ENCODE peak calls at places on chromosome 9, in six cellular contexts. Y is GM12878, G is K562, P is H1, R is HepG2, U is GM12892. H is an unnamed sample.

GRCh38 chr9:14031015-14031414 is 282.9 kb downstream of the NFIB start:
- DNase-seq in Y (no peak), G (no peak), P (no peak), R (no peak), U (no peak), H (no peak)

GRCh38 chr9:76827286-76828080 is 63.2 kb downstream of the PCA3 start:
- DNase-seq in Y (no peak), G (no peak), U (no peak), R (no peak), P (no peak), H (no peak)

GRCh38 chr9:116100711-116101111 is 52.9 kb upstream of the PAPPA start:
- DNase-seq in U (no peak), R (no peak), Y (no peak), G (no peak), P (no peak), H (no peak)

GRCh38 chr9:129404621-129405020 is 216.3 kb downstream of the C9orf50 start:
- DNase-seq in R (no peak), P (no peak), G (no peak), U (no peak), Y (no peak), H (no peak)

GRCh38 chr9:84300271-84300670 is 40.3 kb downstream of the SLC28A3 start:
- DNase-seq in P (no peak), U (no peak), G (no peak), R (no peak), Y (no peak), H (no peak)

GRCh38 chr9:126788631-126789349 is 16.1 kb upstream of the ZBTB43 start:
- DNase-seq in G (no peak), R (no peak), Y (no peak), U (no peak), P (no peak), H (no peak)

GRCh38 chr9:135983745-135984710 is 22.9 kb upstream of the UBAC1 start:
- DNase-seq in Y (no peak), P (no peak), U (no peak), R (no peak), G (no peak), H (no peak)

GRCh38 chr9:29214162-29214520 is 1640.9 kb upstream of the C9orf72 start:
- DNase-seq in R (no peak), U (no peak), G (no peak), P (no peak), Y (no peak), H (no peak)

GRCh38 chr9:99336531-99336930 is 114.4 kb downstream of the SEC61B start:
- DNase-seq in G (no peak), U (no peak), Y (no peak), P (no peak), R (no peak), H (no peak)

GRCh38 chr9:125888220-125888619 is 141.0 kb downstream of the PBX3 start:
- DNase-seq in P (no peak), R (no peak), U (no peak), Y (no peak), G (no peak), H (no peak)

GRCh38 chr9:120032639-120033038 is 547.3 kb downstream of the CDK5RAP2 start:
- DNase-seq in P (no peak), U (no peak), G (peak), Y (no peak), R (no peak), H (no peak)

GRCh38 chr9:134066546-134066922 is 1.3 kb downstream of the BRD3 start:
- DNase-seq in R (no peak), G (peak), P (no peak), Y (no peak), U (no peak), H (no peak)

GRCh38 chr9:134889386-134890214 is 9.0 kb downstream of the FCN2 start:
- DNase-seq in P (no peak), U (no peak), Y (no peak), G (no peak), R (no peak), H (no peak)

GRCh38 chr9:31272456-31273295 is 1111.8 kb upstream of the ACO1 start:
- DNase-seq in U (no peak), R (no peak), G (no peak), Y (no peak), P (no peak), H (no peak)

GRCh38 chr9:123959787-123960186 is 29.9 kb upstream of the DENND1A start:
- DNase-seq in R (no peak), Y (no peak), G (no peak), U (no peak), P (no peak), H (no peak)

GRCh38 chr9:130207241-130207992 is 35.2 kb downstream of the NCS1 start:
- DNase-seq in Y (no peak), G (no peak), P (no peak), R (no peak), U (no peak), H (no peak)

GRCh38 chr9:28032178-28032532 is 458.9 kb upstream of the C9orf72 start:
- DNase-seq in R (no peak), G (no peak), Y (no peak), U (no peak), P (no peak), H (no peak)

GRCh38 chr9:14652729-14653377 is 40.4 kb downstream of the ZDHHC21 start:
- DNase-seq in Y (no peak), U (no peak), R (peak), G (peak), P (no peak), H (no peak)

GRCh38 chr9:136769710-136770191 is 5.4 kb upstream of the LCN15 start:
- DNase-seq in P (no peak), Y (no peak), G (peak), R (no peak), U (no peak), H (peak)

GRCh38 chr9:88812938-88813670 is 178.2 kb upstream of the S1PR3 start:
- DNase-seq in Y (no peak), G (no peak), R (no peak), U (no peak), P (no peak), H (no peak)

GRCh38 chr9:135098400-135099105 is 11.1 kb downstream of the OLFM1 start:
- DNase-seq in Y (no peak), R (no peak), G (peak), U (no peak), P (peak), H (no peak)

GRCh38 chr9:9942764-9943424 is 669.9 kb downstream of the PTPRD start:
- DNase-seq in R (peak), P (peak), G (peak), Y (peak), U (no peak), H (peak)

GRCh38 chr9:131728546-131728910 is 11.3 kb downstream of the RAPGEF1 start:
- DNase-seq in P (no peak), G (no peak), U (no peak), Y (no peak), R (no peak), H (no peak)

GRCh38 chr9:99866398-99866797 is 40.1 kb upstream of the STX17 start:
- DNase-seq in G (no peak), Y (no peak), P (no peak), U (no peak), R (no peak), H (no peak)

GRCh38 chr9:92535940-92536850 is at the start of gene ECM2:
- DNase-seq in U (no peak), G (no peak), P (no peak), R (no peak), Y (no peak), H (no peak)

GRCh38 chr9:136925414-136926153 is 19.0 kb downstream of the FBXW5 start:
- DNase-seq in R (no peak), G (no peak), U (no peak), P (no peak), Y (no peak), H (no peak)

GRCh38 chr9:124292696-124293593 is 35.2 kb downstream of the NEK6 start:
- DNase-seq in R (no peak), G (no peak), P (no peak), Y (no peak), U (no peak), H (no peak)

GRCh38 chr9:84846501-84847323 is 177.2 kb downstream of the NTRK2 start:
- DNase-seq in R (no peak), U (no peak), P (no peak), Y (no peak), G (no peak), H (no peak)

GRCh38 chr9:134458111-134458845 is 132.0 kb downstream of the RXRA start:
- DNase-seq in P (no peak), G (no peak), Y (no peak), R (no peak), U (no peak), H (no peak)

GRCh38 chr9:81689343-81690175 is at the start of gene TLE1:
- DNase-seq in G (no peak), U (peak), R (peak), Y (peak), P (peak), H (peak)
- TF ChIP-seq POLR2A in G (no peak), U (no peak), R (peak), Y (no peak), P (peak), H (no peak)

DNA sequence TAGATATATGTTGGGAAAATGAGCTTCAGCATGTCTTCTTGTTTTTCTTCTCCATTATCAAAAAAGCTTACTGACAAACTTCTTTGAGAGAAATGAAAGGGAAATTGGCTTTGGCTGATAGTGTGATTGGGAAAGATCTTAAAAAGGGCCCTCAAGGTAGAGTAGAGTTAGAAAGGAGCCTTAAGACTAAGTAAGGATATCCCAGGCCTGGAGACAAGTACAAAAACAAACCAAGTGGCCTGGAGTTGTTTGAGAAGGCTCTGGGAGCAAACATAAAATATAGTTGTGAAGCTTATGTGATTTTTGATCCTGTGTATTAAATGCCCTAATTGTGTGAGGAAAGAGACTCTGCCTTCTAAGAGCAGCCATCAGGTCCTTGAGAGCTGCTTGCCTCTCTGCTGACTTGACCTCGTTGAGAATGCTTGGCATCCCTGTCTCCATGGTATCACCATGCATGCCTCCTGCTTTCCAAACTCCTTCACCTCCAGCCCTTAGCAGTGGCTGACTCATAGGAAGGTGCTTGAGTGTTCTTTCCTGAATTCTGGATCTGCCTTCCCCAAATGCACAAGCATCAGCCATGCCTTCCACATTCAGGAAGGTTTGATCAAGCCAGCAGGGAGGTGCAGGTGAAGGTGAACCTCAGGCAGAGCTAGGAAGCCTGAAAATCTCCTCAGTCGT is 78.9 kb downstream of the SMARCA2 start:
- DNase-seq in Y (no peak), P (peak), U (no peak), R (no peak), G (no peak), H (no peak)
- TF ChIP-seq TAF1 in Y (no peak), P (no peak), U (no peak), R (no peak), G (no peak), H (no peak)

DNA sequence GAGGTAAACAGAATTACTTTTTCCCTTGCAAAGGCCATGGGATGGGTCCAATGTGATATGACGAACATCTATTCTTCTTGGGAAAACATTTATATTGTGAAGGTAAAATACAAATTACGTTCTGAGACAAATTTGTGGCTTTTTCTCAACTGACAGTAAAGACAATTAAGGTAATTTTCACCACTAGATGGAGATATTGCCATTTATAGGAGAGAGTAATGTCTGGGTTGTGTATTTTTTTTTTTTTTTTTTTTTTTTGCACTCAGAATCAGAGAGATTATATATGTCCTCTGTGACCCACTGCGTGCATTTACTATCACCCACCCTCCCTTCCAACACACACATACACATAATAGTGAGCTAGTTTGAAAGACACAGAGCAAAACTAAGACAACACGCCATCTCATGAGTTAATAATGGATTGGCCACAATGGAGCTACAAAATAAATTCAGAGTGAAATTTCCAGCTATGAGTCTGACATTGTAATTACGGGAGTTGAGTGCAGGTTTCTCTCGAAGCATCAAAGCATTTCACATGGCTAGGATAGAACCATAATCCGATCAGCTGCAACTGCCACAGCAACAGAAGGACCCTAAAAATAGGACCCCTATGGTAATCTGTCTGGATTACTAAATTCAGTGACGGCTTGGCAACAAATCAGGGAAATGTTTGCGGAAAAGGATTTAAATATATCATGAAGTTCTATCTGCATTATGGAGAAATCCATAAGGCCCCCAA is 49.2 kb downstream of the ANXA1 start:
- DNase-seq in P (no peak), G (peak), R (peak), U (no peak), Y (no peak), H (no peak)
- TF ChIP-seq POLR2AphosphoS5 in P (no peak), G (no peak), R (no peak), U (no peak), Y (no peak), H (no peak)

GRCh38 chr9:128370752-128371621 is at the start of gene URM1:
- DNase-seq in Y (peak), P (peak), U (peak), G (peak), R (peak), H (peak)

GRCh38 chr9:128372784-128373183 is 1.6 kb downstream of the URM1 start:
- DNase-seq in G (no peak), U (no peak), Y (no peak), R (no peak), P (no peak), H (no peak)

GRCh38 chr9:128370367-128370751 is 815 bp upstream of the URM1 start:
- DNase-seq in Y (no peak), P (no peak), R (no peak), G (no peak), U (no peak), H (no peak)

GRCh38 chr9:128372188-128372641 is 1.0 kb downstream of the URM1 start:
- DNase-seq in R (no peak), P (no peak), G (no peak), Y (no peak), U (no peak), H (no peak)

DNA sequence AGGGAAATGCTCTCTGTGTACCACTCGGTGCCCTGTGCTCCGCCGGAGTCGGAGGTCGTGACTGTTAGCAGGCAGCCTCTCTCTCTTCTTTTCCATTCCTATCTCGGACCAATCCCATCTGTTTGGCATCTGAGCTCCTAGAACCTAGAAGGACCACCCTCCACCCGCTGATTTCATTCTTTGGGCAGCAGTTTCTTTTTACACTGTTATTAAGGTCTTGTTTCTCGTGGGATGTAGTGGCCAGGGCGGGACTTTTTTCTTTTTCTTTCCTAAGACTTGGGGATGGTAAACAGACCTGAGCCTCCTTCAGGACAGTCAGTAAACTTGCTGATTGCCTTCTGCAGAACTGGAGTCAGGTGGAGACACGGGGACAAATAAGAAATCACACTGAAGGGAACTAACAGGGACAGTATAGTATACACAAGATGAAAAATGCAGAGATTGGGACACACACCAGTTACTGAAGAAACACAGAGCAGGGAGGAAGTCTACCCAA is 496 bp downstream of the URM1 start:
- DNase-seq in G (no peak), P (no peak), Y (no peak), U (no peak), R (no peak), H (no peak)
- TF ChIP-seq POLR2A in G (no peak), P (no peak), Y (no peak), U (no peak), R (no peak), H (no peak)

GRCh38 chr9:104881991-104882555 is 45.9 kb downstream of the ABCA1 start:
- DNase-seq in P (no peak), U (no peak), G (no peak), Y (no peak), R (no peak), H (no peak)
- TF ChIP-seq TAF1 in P (no peak), U (no peak), G (no peak), Y (no peak), R (no peak), H (no peak)

DNA sequence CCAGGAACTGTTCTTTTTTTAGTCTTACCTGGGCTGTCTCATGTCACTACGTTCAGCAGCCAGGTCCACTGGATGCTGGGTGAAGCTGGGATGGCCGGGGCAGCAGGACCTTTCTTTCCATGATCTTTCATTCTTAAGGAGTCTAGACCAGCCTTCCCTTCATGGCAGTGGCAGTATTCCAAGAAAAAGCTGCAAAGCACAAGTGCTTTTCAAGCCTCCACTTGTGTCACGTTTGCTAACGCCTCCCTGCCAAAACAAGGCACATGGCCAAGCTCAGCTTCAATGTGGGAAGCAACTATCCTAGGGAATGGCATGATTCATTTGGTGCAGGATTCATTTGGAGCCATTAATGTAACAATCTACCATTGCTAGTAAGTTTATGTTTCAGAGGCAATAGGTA is 94.8 kb downstream of the RCL1 start:
- DNase-seq in R (no peak), U (no peak), P (no peak), G (no peak), Y (no peak), H (no peak)
- TF ChIP-seq POLR2AphosphoS5 in R (no peak), U (no peak), P (no peak), G (no peak), Y (no peak), H (no peak)

H was measured in GM12891.